ENCODE peak calls at places on chromosomes 1 and 21, in five cellular contexts. Q is tibial nerve, S is GM23248, E is mesendoderm, I is neural progenitor cell. W is an unnamed sample.

GRCh38 chr1:201020647-201021332 is 2.7 kb downstream of the KIF21B start:
- DNase-seq in Q (no peak), S (no peak), E (peak), I (peak), W (peak)

GRCh38 chr1:19210772-19211549 is 895 bp upstream of the UBR4 start:
- DNase-seq in Q (no peak), S (peak), E (peak), I (peak), W (no peak)

GRCh38 chr1:41424581-41425118 is 59.8 kb downstream of the EDN2 start:
- DNase-seq in Q (no peak), S (no peak), E (no peak), I (no peak), W (no peak)

GRCh38 chr1:59775480-59775879 is 39.3 kb upstream of the HOOK1 start:
- DNase-seq in Q (no peak), S (no peak), E (no peak), I (no peak), W (no peak)

GRCh38 chr1:166383137-166383536 is 216.3 kb upstream of the FAM78B start:
- DNase-seq in Q (no peak), S (no peak), E (no peak), I (no peak), W (no peak)

GRCh38 chr1:55146781-55147180 is 68.4 kb downstream of the USP24 start:
- DNase-seq in Q (peak), S (peak), E (no peak), I (no peak), W (no peak)

GRCh38 chr1:78839704-78840277 is 166.7 kb downstream of the ADGRL4 start:
- DNase-seq in Q (no peak), S (peak), E (peak), I (peak), W (no peak)

GRCh38 chr21:38917045-38917774 is 111.5 kb downstream of the ETS2 start:
- DNase-seq in Q (no peak), S (no peak), E (no peak), I (no peak), W (no peak)

GRCh38 chr1:204480515-204480914 is 14.1 kb downstream of the PIK3C2B start:
- DNase-seq in Q (no peak), S (no peak), E (no peak), I (peak), W (no peak)

GRCh38 chr1:221310180-221310579 is 430.9 kb downstream of the HLX start:
- DNase-seq in Q (no peak), S (no peak), E (peak), I (no peak), W (no peak)

GRCh38 chr1:174800221-174800791 is 199.4 kb upstream of the CACYBP start:
- DNase-seq in Q (no peak), S (peak), E (peak), I (peak), W (no peak)

GRCh38 chr21:45632165-45632896 is 11.2 kb upstream of the PCBP3 start:
- DNase-seq in Q (no peak), S (no peak), E (no peak), I (no peak), W (no peak)

GRCh38 chr1:203475012-203475981 is at the start of gene PRELP:
- DNase-seq in Q (peak), S (peak), E (peak), I (peak), W (no peak)

GRCh38 chr1:23816932-23817331 is 8.3 kb downstream of the HMGCL start:
- DNase-seq in Q (no peak), S (no peak), E (no peak), I (no peak), W (no peak)

GRCh38 chr1:36366091-36366661 is 19.5 kb downstream of the STK40 start:
- DNase-seq in Q (no peak), S (peak), E (peak), I (peak), W (peak)

GRCh38 chr21:40466893-40467483 is 380.0 kb downstream of the DSCAM start:
- DNase-seq in Q (no peak), S (no peak), E (peak), I (peak), W (no peak)

GRCh38 chr1:13702425-13703127 is 2.6 kb downstream of the PRDM2 start:
- DNase-seq in Q (no peak), S (no peak), E (no peak), I (no peak), W (peak)

GRCh38 chr1:147246910-147247655 is 4.6 kb downstream of the CHD1L start:
- DNase-seq in Q (no peak), S (no peak), E (peak), I (peak), W (no peak)

GRCh38 chr1:72009756-72010441 is 272.4 kb downstream of the NEGR1 start:
- DNase-seq in Q (no peak), S (no peak), E (no peak), I (no peak), W (no peak)

GRCh38 chr1:232966663-232967062 is 16.3 kb downstream of the NTPCR start:
- DNase-seq in Q (no peak), S (no peak), E (no peak), I (no peak), W (no peak)

GRCh38 chr1:17757426-17757825 is 2.3 kb downstream of the ACTL8 start:
- DNase-seq in Q (no peak), S (no peak), E (no peak), I (no peak), W (no peak)

GRCh38 chr1:20485527-20486456 is at the start of gene CAMK2N1:
- DNase-seq in Q (no peak), S (peak), E (peak), I (peak), W (peak)

GRCh38 chr21:44892536-44893277 is 19.2 kb upstream of the PTTG1IP start:
- DNase-seq in Q (peak), S (peak), E (peak), I (peak), W (peak)

GRCh38 chr1:165893507-165893906 is 66.1 kb downstream of the UCK2 start:
- DNase-seq in Q (no peak), S (peak), E (no peak), I (no peak), W (no peak)

GRCh38 chr1:21857142-21857839 is 45.2 kb downstream of the LDLRAD2 start:
- DNase-seq in Q (no peak), S (peak), E (no peak), I (no peak), W (no peak)

GRCh38 chr1:36555041-36555440 is 72.3 kb upstream of the CSF3R start:
- DNase-seq in Q (no peak), S (no peak), E (no peak), I (no peak), W (no peak)

GRCh38 chr1:54069792-54070548 is 16.6 kb downstream of the TCEANC2 start:
- DNase-seq in Q (no peak), S (peak), E (peak), I (peak), W (no peak)

GRCh38 chr1:23446644-23447310 is 22.2 kb upstream of the TCEA3 start:
- DNase-seq in Q (no peak), S (no peak), E (no peak), I (no peak), W (no peak)

GRCh38 chr1:222547944-222548671 is at the start of gene HHIPL2:
- DNase-seq in Q (no peak), S (peak), E (peak), I (no peak), W (no peak)

GRCh38 chr21:46555678-46556077 is 49.2 kb downstream of the S100B start:
- DNase-seq in Q (no peak), S (no peak), E (no peak), I (no peak), W (no peak)

GRCh38 chr1:21573475-21573874 is 64.3 kb downstream of the ALPL start:
- DNase-seq in Q (no peak), S (no peak), E (no peak), I (no peak), W (no peak)

GRCh38 chr21:33278736-33279135 is 12.6 kb downstream of the IL10RB start:
- DNase-seq in Q (no peak), S (peak), E (no peak), I (no peak), W (no peak)

GRCh38 chr1:228289996-228290881 is 82.4 kb downstream of the OBSCN start:
- DNase-seq in Q (no peak), S (no peak), E (no peak), I (no peak), W (peak)

GRCh38 chr1:104467590-104467989 is 717.9 kb downstream of the AMY1C start:
- DNase-seq in Q (no peak), S (no peak), E (no peak), I (no peak), W (no peak)

GRCh38 chr1:113744114-113744513 is 15.2 kb downstream of the PHTF1 start:
- DNase-seq in Q (no peak), S (no peak), E (no peak), I (no peak), W (no peak)

GRCh38 chr1:180923887-180924286 is 11.2 kb downstream of the KIAA1614 start:
- DNase-seq in Q (no peak), S (no peak), E (no peak), I (no peak), W (no peak)
- H3K27ac ChIP-seq in Q (no peak), S (no peak), E (peak), I (peak), W (no peak)

GRCh38 chr21:35217504-35218060 is 168.5 kb upstream of the RUNX1 start:
- DNase-seq in Q (no peak), S (peak), E (peak), I (no peak), W (no peak)

GRCh38 chr21:35215870-35216269 is 166.8 kb upstream of the RUNX1 start:
- DNase-seq in Q (no peak), S (no peak), E (peak), I (peak), W (no peak)

GRCh38 chr21:35219719-35220118 is 170.6 kb upstream of the RUNX1 start:
- DNase-seq in Q (no peak), S (no peak), E (no peak), I (no peak), W (no peak)

GRCh38 chr21:35219291-35219690 is 170.2 kb upstream of the RUNX1 start:
- DNase-seq in Q (no peak), S (no peak), E (no peak), I (no peak), W (no peak)

GRCh38 chr21:35216966-35217365 is 167.9 kb upstream of the RUNX1 start:
- DNase-seq in Q (no peak), S (no peak), E (peak), I (no peak), W (no peak)
- H3K27ac ChIP-seq in Q (no peak), S (peak), E (no peak), I (no peak), W (no peak)

DNA sequence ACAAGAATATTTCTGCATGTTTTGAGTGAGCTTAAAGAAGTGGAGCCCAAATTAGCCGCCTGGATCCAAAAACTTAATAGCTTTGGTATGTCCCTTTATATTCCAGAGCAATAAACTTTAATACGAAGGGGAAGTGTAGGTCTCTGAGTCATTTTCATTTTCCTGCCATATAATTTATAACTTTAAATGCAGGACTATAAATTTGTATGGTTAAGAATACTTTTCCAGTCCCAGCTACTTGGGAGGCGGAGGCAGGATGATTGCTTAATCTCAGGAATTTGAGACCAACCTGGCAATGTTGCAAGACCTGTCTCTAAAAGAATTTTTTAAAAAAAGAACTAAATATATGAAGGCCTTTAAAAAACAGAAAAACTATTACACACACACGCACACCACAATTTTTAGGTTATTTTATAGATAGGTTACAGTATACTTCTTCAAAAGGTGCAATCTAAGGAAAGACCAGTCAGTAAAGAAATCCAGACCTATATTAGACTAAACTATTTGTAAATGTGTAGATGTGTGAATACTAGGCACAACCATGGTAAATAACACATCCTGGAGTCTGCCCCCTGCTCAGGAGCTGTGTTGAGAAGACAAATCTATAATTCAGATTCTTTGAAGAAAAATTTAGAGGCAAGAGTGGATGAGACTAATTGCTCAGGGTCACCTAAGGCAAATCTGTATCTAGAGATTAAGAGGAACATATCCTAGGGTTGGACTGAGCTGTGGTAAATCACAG is 80.3 kb downstream of the TTC3 start:
- DNase-seq in Q (no peak), S (peak), E (no peak), I (no peak), W (no peak)
- H3K27ac ChIP-seq in Q (no peak), S (peak), E (no peak), I (peak), W (no peak)

GRCh38 chr1:65401612-65402011 is 18.9 kb upstream of the LEPR start:
- DNase-seq in Q (no peak), S (no peak), E (no peak), I (no peak), W (no peak)
- H3K27ac ChIP-seq in Q (no peak), S (no peak), E (no peak), I (no peak), W (no peak)

GRCh38 chr1:243496173-243496553 is 240.3 kb downstream of the SDCCAG8 start:
- DNase-seq in Q (no peak), S (no peak), E (no peak), I (peak), W (no peak)
- H3K27ac ChIP-seq in Q (peak), S (peak), E (no peak), I (no peak), W (no peak)

GRCh38 chr1:198846506-198847010 is 207.7 kb downstream of the PTPRC start:
- DNase-seq in Q (no peak), S (no peak), E (no peak), I (no peak), W (no peak)

GRCh38 chr1:198849108-198849507 is 210.3 kb downstream of the PTPRC start:
- DNase-seq in Q (no peak), S (no peak), E (peak), I (no peak), W (no peak)

GRCh38 chr1:198848206-198848605 is 209.4 kb downstream of the PTPRC start:
- DNase-seq in Q (no peak), S (no peak), E (no peak), I (no peak), W (no peak)

GRCh38 chr1:198850196-198850595 is 211.4 kb downstream of the PTPRC start:
- DNase-seq in Q (no peak), S (peak), E (no peak), I (no peak), W (no peak)

GRCh38 chr1:198848649-198849048 is 209.8 kb downstream of the PTPRC start:
- DNase-seq in Q (no peak), S (no peak), E (no peak), I (no peak), W (no peak)
- H3K27ac ChIP-seq in Q (no peak), S (no peak), E (no peak), I (no peak), W (no peak)

GRCh38 chr1:206469411-206469932 is 804 bp upstream of the IKBKE start:
- DNase-seq in Q (no peak), S (no peak), E (peak), I (no peak), W (no peak)

GRCh38 chr1:206469933-206470691 is at the start of gene IKBKE:
- DNase-seq in Q (no peak), S (peak), E (peak), I (peak), W (peak)

GRCh38 chr1:206471993-206472392 is 1.7 kb downstream of the IKBKE start:
- DNase-seq in Q (no peak), S (no peak), E (no peak), I (no peak), W (no peak)

GRCh38 chr1:206471415-206471801 is 1.1 kb downstream of the IKBKE start:
- DNase-seq in Q (no peak), S (no peak), E (peak), I (no peak), W (no peak)

DNA sequence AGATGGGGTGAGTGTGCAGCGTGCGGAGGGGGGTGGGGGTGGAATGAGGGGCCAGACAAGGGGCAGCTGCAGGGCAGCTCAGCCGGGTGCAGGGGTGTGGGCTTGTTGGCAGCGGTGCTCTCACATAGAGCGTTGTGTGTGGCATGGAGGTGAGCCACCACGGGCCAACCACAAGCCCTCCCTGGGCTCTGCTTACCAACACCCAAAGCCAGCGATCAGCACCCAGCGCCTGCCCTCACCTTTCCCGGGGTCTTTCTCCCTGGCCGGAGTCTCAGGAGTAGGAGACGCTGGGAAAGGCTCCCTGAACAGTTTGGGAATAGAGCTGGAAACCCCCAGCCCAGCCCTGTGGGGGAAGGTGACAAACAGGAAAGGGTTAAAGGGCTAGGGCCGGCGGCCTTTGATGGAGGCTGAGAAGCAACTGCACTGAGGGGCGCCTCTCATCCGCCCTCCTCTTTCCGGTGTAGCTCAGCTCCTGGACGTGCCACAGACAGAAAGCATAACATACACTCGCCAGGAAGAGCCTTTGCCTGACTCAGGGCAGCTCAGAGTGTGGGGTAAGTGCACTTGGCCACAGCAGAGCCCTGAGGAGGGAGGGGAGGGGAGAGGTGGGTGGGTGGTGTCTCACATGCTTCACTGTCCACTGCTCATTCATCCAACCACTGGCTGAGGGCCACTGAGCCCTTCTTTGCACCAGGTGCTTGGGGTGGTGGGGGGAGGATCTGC is 577 bp downstream of the IKBKE start:
- DNase-seq in Q (no peak), S (peak), E (peak), I (peak), W (peak)
- H3K27ac ChIP-seq in Q (peak), S (peak), E (peak), I (no peak), W (peak)

DNA sequence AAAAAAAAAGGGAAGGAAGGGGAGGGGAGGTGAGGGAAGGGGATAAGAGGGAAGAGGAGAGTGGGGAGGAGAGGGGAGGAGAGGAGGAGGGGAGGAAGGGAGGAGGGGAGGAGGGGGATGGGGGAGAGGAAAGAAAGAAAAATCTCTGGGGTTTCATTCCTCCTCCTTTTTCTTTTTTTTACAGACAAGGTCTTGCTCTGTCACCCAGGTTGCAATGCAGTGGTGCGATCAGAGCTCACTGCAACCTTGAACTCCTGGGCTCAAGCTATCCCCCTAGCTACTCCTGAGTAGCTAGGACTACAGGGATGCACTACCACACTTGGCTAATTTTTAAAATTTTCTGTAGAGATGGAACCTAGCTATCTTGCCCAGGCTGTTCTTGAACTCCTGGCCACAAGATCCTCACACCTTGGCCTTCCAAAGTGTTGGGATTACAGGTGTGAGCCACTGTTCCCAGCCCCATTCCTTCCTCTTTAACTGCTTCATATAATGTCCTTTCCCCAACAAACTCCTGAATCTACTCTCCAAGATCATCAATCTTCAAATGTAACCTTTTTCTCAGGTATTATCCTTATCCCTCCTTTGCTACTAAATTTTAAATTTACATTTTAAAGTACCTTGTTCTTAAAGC is 23.2 kb downstream of the GON4L start:
- DNase-seq in Q (no peak), S (no peak), E (no peak), I (no peak), W (no peak)
- H3K27ac ChIP-seq in Q (no peak), S (peak), E (no peak), I (peak), W (peak)

GRCh38 chr1:153636312-153636711 is 2.4 kb downstream of the CHTOP start:
- DNase-seq in Q (no peak), S (no peak), E (no peak), I (no peak), W (no peak)
- H3K27ac ChIP-seq in Q (peak), S (no peak), E (no peak), I (no peak), W (no peak)